ENCODE peak calls at places on chromosomes 11 and 22, in ten cellular contexts. X is heart left ventricle; Z is AG04450; T is CD4-positive, alpha-beta T cell; R is left lung; D is colonic mucosa; H is hepatocyte; W is PC-3; M is coronary artery; B is left ventricle myocardium inferior. A is an unnamed sample.

GRCh38 chr11:68903288-68903630 is 373 bp downstream of the MRPL21 start:
- DNase-seq in X (no peak), Z (no peak), T (no peak), R (no peak), D (no peak), H (no peak), W (no peak), M (no peak), B (no peak), A (no peak)

GRCh38 chr11:13461291-13461690 is 1.7 kb downstream of the BTBD10 start:
- DNase-seq in X (no peak), Z (no peak), T (no peak), R (no peak), D (no peak), H (no peak), W (no peak), M (no peak), B (no peak), A (no peak)

GRCh38 chr11:72497731-72498130 is 63.4 kb upstream of the CLPB start:
- DNase-seq in X (no peak), Z (no peak), T (no peak), R (no peak), D (no peak), H (no peak), W (no peak), M (no peak), B (no peak), A (no peak)

GRCh38 chr11:128867277-128867676 is at the start of gene KCNJ1:
- DNase-seq in X (no peak), Z (no peak), T (no peak), R (no peak), D (no peak), H (no peak), W (peak; percentile 62), M (no peak), B (no peak), A (no peak)

GRCh38 chr11:19680824-19681368 is 31.7 kb upstream of the NAV2 start:
- DNase-seq in X (no peak), Z (no peak), T (no peak), R (no peak), D (no peak), H (no peak), W (peak; percentile 20), M (no peak), B (no peak), A (no peak)

GRCh38 chr11:44300881-44301855 is 8.8 kb downstream of the ALX4 start:
- DNase-seq in X (no peak), Z (no peak), T (no peak), R (no peak), D (no peak), H (no peak), W (no peak), M (no peak), B (no peak), A (no peak)

GRCh38 chr22:35684270-35684700 is 33.4 kb upstream of the APOL5 start:
- DNase-seq in X (no peak), Z (no peak), T (no peak), R (no peak), D (peak; percentile 30), H (peak; percentile 18), W (no peak), M (no peak), B (no peak), A (no peak)

GRCh38 chr11:60866911-60867870 is at the start of gene ZP1:
- DNase-seq in X (no peak), Z (no peak), T (no peak), R (no peak), D (no peak), H (no peak), W (peak; percentile 47), M (no peak), B (no peak), A (peak; percentile 34)

GRCh38 chr22:32644252-32645100 is 157.0 kb upstream of the TIMP3 start:
- DNase-seq in X (peak; percentile 76), Z (no peak), T (peak; percentile 10), R (peak; percentile 63), D (peak; percentile 30), H (peak; percentile 69), W (no peak), M (no peak), B (peak; percentile 54), A (peak; percentile 73)

GRCh38 chr11:104033134-104033533 is 3.3 kb upstream of the DDI1 start:
- DNase-seq in X (no peak), Z (peak; percentile 93), T (no peak), R (no peak), D (no peak), H (peak; percentile 72), W (peak; percentile 80), M (no peak), B (no peak), A (no peak)

GRCh38 chr11:34358666-34359547 is 1.1 kb upstream of the ABTB2 start:
- DNase-seq in X (peak; percentile 81), Z (no peak), T (peak; percentile 46), R (peak; percentile 74), D (peak; percentile 85), H (peak; percentile 86), W (peak; percentile 83), M (peak; percentile 88), B (peak; percentile 71), A (peak; percentile 82)

DNA sequence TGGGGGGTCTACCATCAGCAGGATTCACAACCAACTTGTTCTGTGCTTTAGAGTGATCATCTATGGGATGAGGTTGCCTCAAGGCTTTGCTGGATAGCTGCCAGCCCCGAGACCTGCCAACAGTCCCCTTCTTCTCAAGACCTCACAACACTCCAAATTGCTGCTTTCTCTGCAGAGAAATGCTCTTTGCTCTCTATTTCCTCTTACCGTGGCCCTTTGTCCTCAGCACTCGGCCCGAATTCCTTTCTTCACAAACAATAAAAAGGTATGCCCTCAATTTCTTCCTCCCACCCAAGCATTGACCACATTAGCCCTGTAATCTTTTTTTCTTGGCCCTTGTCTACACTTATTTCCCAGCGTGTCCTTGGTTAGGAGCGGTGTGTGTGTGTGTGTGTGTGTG is 147.4 kb upstream of the SNX19 start:
- DNase-seq in X (no peak), Z (no peak), T (no peak), R (no peak), D (no peak), H (no peak), W (no peak), M (no peak), B (no peak), A (no peak)
- H3K27ac ChIP-seq in X (no peak overlapping the region), Z (no peak overlapping the region), T (no peak overlapping the region), R (no peak overlapping the region), D (no peak overlapping the region), H (no peak overlapping the region), W (no peak overlapping the region), M (no peak overlapping the region), B (no peak overlapping the region), A (no peak overlapping the region)

GRCh38 chr11:35711173-35711910 is 48.8 kb downstream of the TRIM44 start:
- DNase-seq in X (no peak), Z (no peak), T (no peak), R (no peak), D (no peak), H (no peak), W (peak; percentile 31), M (no peak), B (no peak), A (no peak)
- TF ChIP-seq CTCF in X (peak; percentile 14), Z (peak; percentile 1), T (no peak), R (no peak), D (no peak), H (peak; percentile 22), W (peak; percentile 42), M (no peak), B (peak; percentile 19), A (no peak)

GRCh38 chr11:28393348-28393747 is 285.2 kb downstream of the METTL15 start:
- DNase-seq in X (peak; percentile 57), Z (no peak), T (no peak), R (no peak), D (no peak), H (no peak), W (no peak), M (no peak), B (peak; percentile 42), A (no peak)
- H3K27ac ChIP-seq in X (no peak overlapping the region), Z (no peak overlapping the region), T (no peak overlapping the region), R (no peak overlapping the region), D (no peak overlapping the region), H (no peak overlapping the region), W (no peak overlapping the region), M (no peak overlapping the region), B (no peak overlapping the region), A (no peak overlapping the region)

GRCh38 chr11:41394562-41395160 is 64.8 kb downstream of the LRRC4C start:
- DNase-seq in X (no peak), Z (no peak), T (no peak), R (no peak), D (no peak), H (no peak), W (no peak), M (no peak), B (no peak), A (no peak)

GRCh38 chr11:41403462-41403861 is 56.0 kb downstream of the LRRC4C start:
- DNase-seq in X (no peak), Z (no peak), T (no peak), R (no peak), D (no peak), H (no peak), W (no peak), M (no peak), B (no peak), A (no peak)

GRCh38 chr11:41398175-41398574 is 61.3 kb downstream of the LRRC4C start:
- DNase-seq in X (no peak), Z (no peak), T (no peak), R (no peak), D (no peak), H (peak; percentile 22), W (peak; percentile 3), M (no peak), B (no peak), A (no peak)

GRCh38 chr11:41404109-41404508 is 55.3 kb downstream of the LRRC4C start:
- DNase-seq in X (no peak), Z (no peak), T (no peak), R (no peak), D (no peak), H (no peak), W (no peak), M (no peak), B (no peak), A (no peak)

GRCh38 chr11:41400124-41400523 is 59.3 kb downstream of the LRRC4C start:
- DNase-seq in X (no peak), Z (no peak), T (no peak), R (no peak), D (no peak), H (no peak), W (no peak), M (no peak), B (no peak), A (no peak)
- TF ChIP-seq CTCF in X (no peak), Z (no peak), T (no peak), R (no peak), D (no peak), H (no peak), W (no peak), M (no peak), B (no peak), A (no peak)